ENCODE peak calls at places on chromosomes 13 and 19, in six cellular contexts. J, F, B, S, N and H are unnamed samples.

GRCh38 chr19:48190288-48191284 is 20.1 kb downstream of the ZSWIM9 start:
- DNase-seq in S (peak), F (peak), B (no peak), N (peak), J (no peak), H (no peak)

GRCh38 chr19:33906578-33907335 is 110.1 kb downstream of the KCTD15 start:
- DNase-seq in S (no peak), N (no peak), J (peak), B (peak), F (peak), H (no peak)

GRCh38 chr19:5128932-5129389 is 160.0 kb downstream of the KDM4B start:
- DNase-seq in J (no peak), F (peak), N (no peak), S (peak), B (no peak), H (no peak)

GRCh38 chr19:30931307-30931706 is 417.9 kb downstream of the TSHZ3 start:
- DNase-seq in S (no peak), N (no peak), B (no peak), J (no peak), F (no peak), H (no peak)

GRCh38 chr19:7831452-7831851 is 1.4 kb downstream of the EVI5L start:
- DNase-seq in B (no peak), S (no peak), N (no peak), F (peak), J (no peak), H (peak)

GRCh38 chr19:28334419-28334818 is 878.5 kb downstream of the UQCRFS1 start:
- DNase-seq in F (no peak), S (no peak), N (no peak), B (no peak), J (no peak), H (no peak)

GRCh38 chr19:35777961-35778360 is 2.6 kb downstream of the ARHGAP33 start:
- DNase-seq in F (no peak), S (no peak), N (no peak), J (no peak), B (no peak), H (no peak)

GRCh38 chr13:20492641-20493040 is 33.0 kb downstream of the CRYL1 start:
- DNase-seq in J (no peak), F (peak), N (no peak), S (no peak), B (no peak), H (no peak)

GRCh38 chr13:43346427-43346826 is 323.0 kb downstream of the DNAJC15 start:
- DNase-seq in S (no peak), B (no peak), F (peak), J (no peak), N (no peak), H (no peak)

GRCh38 chr19:33472696-33473624 is 48.6 kb downstream of the PEPD start:
- DNase-seq in N (no peak), F (no peak), S (peak), J (peak), B (no peak), H (no peak)

GRCh38 chr19:57302020-57302465 is 18.2 kb upstream of the ZNF543 start:
- DNase-seq in J (no peak), B (no peak), N (no peak), F (peak), S (peak), H (no peak)

GRCh38 chr13:102970542-102970941 is 95.7 kb downstream of the SLC10A2 start:
- DNase-seq in N (no peak), S (no peak), B (no peak), J (no peak), F (no peak), H (no peak)

GRCh38 chr13:89567025-89567424 is 1780.5 kb upstream of the MIR17HG start:
- DNase-seq in S (no peak), N (no peak), J (no peak), B (no peak), F (no peak), H (no peak)
- H3K27ac ChIP-seq in S (no peak), N (no peak), J (no peak), B (no peak), F (no peak), H (no peak)

GRCh38 chr13:110638253-110638652 is 22.9 kb downstream of the NAXD start:
- DNase-seq in F (no peak), N (no peak), J (peak), S (no peak), B (no peak), H (no peak)

GRCh38 chr13:110639935-110640334 is 24.6 kb downstream of the NAXD start:
- DNase-seq in B (no peak), N (no peak), F (no peak), J (no peak), S (no peak), H (no peak)

GRCh38 chr13:110637747-110638146 is 22.4 kb downstream of the NAXD start:
- DNase-seq in F (no peak), S (no peak), B (no peak), J (peak), N (no peak), H (no peak)

GRCh38 chr13:110640591-110641029 is 25.3 kb downstream of the NAXD start:
- DNase-seq in J (no peak), N (no peak), F (no peak), S (peak), B (peak), H (no peak)

DNA sequence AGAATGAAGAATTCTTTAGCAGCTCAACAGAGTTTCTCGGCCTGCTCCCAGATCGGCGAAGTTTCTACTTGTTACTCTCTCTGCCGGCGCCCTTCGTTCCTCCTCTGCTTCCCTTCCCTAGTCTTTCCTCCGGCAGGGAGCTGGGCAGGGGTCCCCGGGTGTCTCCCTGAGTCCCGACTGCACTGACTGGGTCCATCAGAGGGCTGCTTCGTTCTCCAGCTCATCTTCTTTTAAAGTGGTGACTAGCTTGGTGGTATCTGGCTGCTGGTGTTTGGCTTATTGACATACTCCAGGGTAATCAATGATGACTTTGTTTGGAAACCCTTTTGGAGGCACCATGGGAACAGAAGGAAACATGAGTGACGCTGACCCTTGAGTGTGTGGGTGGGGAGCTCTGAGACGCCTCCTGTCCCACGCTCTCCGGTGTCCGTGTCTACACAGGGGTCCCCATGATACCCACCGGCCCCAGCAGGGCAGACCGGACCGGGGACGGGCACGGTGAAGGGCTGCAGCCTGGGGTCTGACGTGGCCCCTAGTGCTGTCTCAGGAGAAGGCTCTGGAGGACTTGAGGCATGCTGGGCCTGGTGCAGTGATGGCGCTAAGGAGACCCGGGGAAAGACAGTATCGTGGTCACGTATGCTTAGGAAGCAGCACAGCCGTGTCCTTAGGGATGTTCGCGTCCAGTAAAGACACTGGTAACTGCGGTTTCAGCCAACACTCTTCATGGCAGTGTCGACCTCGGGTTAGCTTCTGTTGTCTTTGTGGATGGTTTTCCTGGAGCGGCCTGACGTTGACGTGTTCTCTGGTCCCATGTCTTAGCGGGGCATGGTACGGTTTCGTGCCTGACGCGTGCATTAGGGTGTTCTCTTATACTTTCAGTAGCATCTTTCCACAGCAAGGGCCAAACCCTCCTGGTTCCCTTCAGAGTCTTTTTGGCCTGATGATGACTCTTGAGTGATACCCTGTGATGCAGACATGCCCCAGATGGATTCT is 23.8 kb downstream of the NAXD start:
- DNase-seq in S (no peak), F (no peak), N (no peak), J (no peak), B (no peak), H (no peak)
- H3K27ac ChIP-seq in S (no peak), F (no peak), N (no peak), J (no peak), B (no peak), H (no peak)

GRCh38 chr19:55354698-55355212 is at the start of gene COX6B2:
- DNase-seq in J (peak), S (no peak), B (peak), F (no peak), N (no peak), H (no peak)
- H3K27ac ChIP-seq in J (no peak), S (no peak), B (no peak), F (no peak), N (no peak), H (no peak)

GRCh38 chr13:98315466-98315865 is 138.4 kb upstream of the RNF113B start:
- DNase-seq in J (no peak), B (no peak), N (no peak), F (no peak), S (no peak), H (no peak)
- H3K27ac ChIP-seq in J (no peak), B (no peak), N (no peak), F (no peak), S (no peak), H (no peak)